ENCODE peak calls at places on chromosomes 16 and 17, in seven cellular contexts. Z, J, B, F, H, U and W are unnamed samples.

GRCh38 chr17:42312285-42313130 is 24.2 kb downstream of the STAT5A start:
- DNase-seq in H (peak; percentile 64), B (peak; percentile 76), J (peak; percentile 90), U (peak; percentile 89), Z (peak; percentile 95), F (peak; percentile 94), W (peak; percentile 87)

GRCh38 chr16:2963611-2964415 is at the start of gene KREMEN2:
- DNase-seq in Z (peak; percentile 79), B (no peak), U (peak; percentile 39), J (peak; percentile 79), F (peak; percentile 92), H (no peak), W (peak; percentile 61)

GRCh38 chr17:50195196-50195865 is 6.1 kb downstream of the COL1A1 start:
- DNase-seq in B (no peak), H (no peak), Z (no peak), F (no peak), U (no peak), J (no peak), W (no peak)

GRCh38 chr16:3971261-3971660 is 90.7 kb upstream of the CREBBP start:
- DNase-seq in U (no peak), Z (no peak), H (no peak), J (no peak), F (no peak), B (no peak), W (peak; percentile 76)

GRCh38 chr17:57499648-57500049 is 243.3 kb downstream of the MSI2 start:
- DNase-seq in F (no peak), Z (no peak), U (no peak), H (no peak), J (no peak), B (no peak), W (no peak)

GRCh38 chr17:49278076-49278475 is 47.5 kb upstream of the PHOSPHO1 start:
- DNase-seq in B (no peak), J (no peak), Z (no peak), U (no peak), F (no peak), H (no peak), W (no peak)

GRCh38 chr17:1440921-1441320 is 15.1 kb downstream of the CRK start:
- DNase-seq in B (no peak), J (no peak), U (no peak), H (no peak), Z (no peak), F (no peak), W (no peak)

GRCh38 chr17:63433746-63434591 is 12.1 kb downstream of the CYB561 start:
- DNase-seq in J (no peak), U (no peak), F (peak; percentile 42), B (no peak), Z (no peak), H (peak; percentile 67), W (peak; percentile 93)

GRCh38 chr16:71384073-71384724 is 25.7 kb downstream of the CALB2 start:
- DNase-seq in U (no peak), B (no peak), J (no peak), Z (no peak), F (no peak), H (no peak), W (no peak)

GRCh38 chr17:44115585-44116415 is 7.6 kb downstream of the HDAC5 start:
- DNase-seq in Z (peak; percentile 63), H (no peak), J (peak; percentile 60), U (no peak), F (peak; percentile 55), B (peak; percentile 15), W (peak; percentile 70)

GRCh38 chr16:85055503-85056210 is 28.1 kb downstream of the KIAA0513 start:
- DNase-seq in Z (no peak), F (peak; percentile 20), J (no peak), U (no peak), H (no peak), B (no peak), W (peak; percentile 49)

GRCh38 chr16:87582221-87582965 is 19.9 kb upstream of the JPH3 start:
- DNase-seq in F (peak; percentile 50), U (no peak), B (no peak), J (peak; percentile 37), H (no peak), Z (peak; percentile 35), W (peak; percentile 72)

GRCh38 chr17:56939869-56940484 is 20.9 kb downstream of the COIL start:
- DNase-seq in Z (peak; percentile 59), B (no peak), F (peak; percentile 61), H (no peak), J (no peak), U (peak; percentile 56), W (peak; percentile 50)

GRCh38 chr16:87826798-87827587 is 42.3 kb downstream of the SLC7A5 start:
- DNase-seq in B (no peak), J (no peak), Z (no peak), F (no peak), H (no peak), U (no peak), W (no peak)

GRCh38 chr17:65690626-65691310 is 129.3 kb upstream of the AXIN2 start:
- DNase-seq in B (no peak), Z (no peak), U (no peak), J (no peak), H (no peak), F (no peak), W (no peak)

GRCh38 chr16:22635801-22636200 is 125.1 kb downstream of the NPIPB5 start:
- DNase-seq in Z (no peak), F (no peak), H (no peak), J (no peak), B (no peak), U (no peak), W (no peak)

GRCh38 chr17:58245428-58246103 is 7.2 kb downstream of the LPO start:
- DNase-seq in B (no peak), Z (no peak), H (no peak), U (no peak), F (no peak), J (no peak), W (no peak)

GRCh38 chr17:61335845-61336655 is 63.6 kb upstream of the TBX2 start:
- DNase-seq in H (peak; percentile 68), U (peak; percentile 97), F (no peak), B (no peak), Z (no peak), J (no peak), W (no peak)

GRCh38 chr17:76077582-76078110 is 1.3 kb upstream of the ZACN start:
- DNase-seq in J (no peak), U (no peak), Z (no peak), H (peak; percentile 50), B (no peak), F (peak; percentile 42), W (no peak)

GRCh38 chr17:69235338-69236058 is 6.9 kb upstream of the ABCA10 start:
- DNase-seq in F (peak; percentile 90), H (peak; percentile 76), J (peak; percentile 76), B (peak; percentile 53), U (peak; percentile 68), Z (peak; percentile 93), W (peak; percentile 71)

GRCh38 chr16:89584768-89585549 is 9.4 kb downstream of the CPNE7 start:
- DNase-seq in F (no peak), U (no peak), Z (no peak), B (no peak), J (no peak), H (no peak), W (no peak)

GRCh38 chr16:51151951-51152663 is 1.0 kb upstream of the SALL1 start:
- DNase-seq in Z (peak; percentile 96), J (peak; percentile 93), H (peak; percentile 38), U (no peak), F (peak; percentile 95), B (peak; percentile 92), W (peak; percentile 96)

GRCh38 chr17:50627782-50628601 is 6.7 kb upstream of the ABCC3 start:
- DNase-seq in B (no peak), H (no peak), Z (peak; percentile 66), F (peak; percentile 70), U (no peak), J (peak; percentile 34), W (no peak)

GRCh38 chr17:80047176-80047575 is 10.7 kb downstream of the CCDC40 start:
- DNase-seq in Z (no peak), H (no peak), F (no peak), U (peak; percentile 63), J (no peak), B (no peak), W (no peak)

GRCh38 chr17:81270279-81270678 is 24.8 kb downstream of the SLC38A10 start:
- DNase-seq in J (no peak), Z (no peak), F (no peak), B (no peak), U (no peak), H (no peak), W (no peak)

GRCh38 chr16:48608871-48609452 is 1.0 kb downstream of the N4BP1 start:
- DNase-seq in F (no peak), Z (no peak), J (no peak), B (no peak), H (no peak), U (no peak), W (no peak)

GRCh38 chr16:12461201-12461600 is 342.5 kb downstream of the CPPED1 start:
- DNase-seq in F (no peak), Z (no peak), U (no peak), H (no peak), B (no peak), J (no peak), W (no peak)

GRCh38 chr17:19418312-19418992 is 7.4 kb downstream of the RNF112 start:
- DNase-seq in B (no peak), U (no peak), Z (no peak), F (no peak), J (no peak), H (no peak), W (no peak)

GRCh38 chr16:49644143-49644460 is 211.8 kb downstream of the ZNF423 start:
- DNase-seq in J (no peak), F (no peak), Z (peak; percentile 21), U (no peak), B (no peak), H (no peak), W (no peak)

GRCh38 chr17:1232786-1233185 is 37.5 kb upstream of the BHLHA9 start:
- DNase-seq in Z (no peak), B (no peak), H (no peak), F (no peak), J (no peak), U (no peak), W (peak; percentile 76)